ENCODE peak calls at places on chromosomes 16 and 17, in seven cellular contexts. M is GM04504; H is activated CD4-positive, alpha-beta T cell treated with anti-CD3 and anti-CD28 coated beads for 24 hours; S is NCI-H748 treated with DMSO at 0.1 percent for 48 hours; R is CD4-positive, alpha-beta T cell; E is stimulated activated CD4-positive, alpha-beta T cell treated with anti-CD3 and anti-CD28 coated beads, TNF-alpha, amount 100 ng/mL, for 24 hours; X is hypothalamus. Y is an unnamed sample.
A peak's percentile ranks its signal among the peaks of the same experiment; 100 is the strongest.

GRCh38 chr16:80122155-80122554 is 418.6 kb upstream of the DYNLRB2 start:
- DNase-seq in M (no peak), H (no peak), S (no peak), R (no peak), E (no peak), X (no peak), Y (no peak)

GRCh38 chr17:336110-337021 is 16.2 kb downstream of the RPH3AL start:
- DNase-seq in M (no peak), H (no peak), S (no peak), R (peak; percentile 28), E (peak; percentile 32), X (no peak), Y (no peak)

GRCh38 chr16:56547120-56547948 is 17.5 kb upstream of the MT4 start:
- DNase-seq in M (no peak), H (no peak), S (no peak), R (no peak), E (no peak), X (peak; percentile 82), Y (no peak)

GRCh38 chr16:9035986-9036385 is 55.5 kb upstream of the HAPSTR1 start:
- DNase-seq in M (no peak), H (no peak), S (no peak), R (no peak), E (no peak), X (no peak), Y (no peak)

GRCh38 chr17:78268191-78268874 is 36.9 kb downstream of the TMEM235 start:
- DNase-seq in M (no peak), H (no peak), S (no peak), R (no peak), E (no peak), X (no peak), Y (no peak)

GRCh38 chr16:84941916-84942315 is 69.4 kb downstream of the ZDHHC7 start:
- DNase-seq in M (peak; percentile 67), H (no peak), S (no peak), R (no peak), E (no peak), X (no peak), Y (no peak)

GRCh38 chr16:19883296-19883951 is 1.2 kb downstream of the GPRC5B start:
- DNase-seq in M (no peak), H (no peak), S (peak; percentile 2), R (no peak), E (no peak), X (peak; percentile 86), Y (no peak)

GRCh38 chr16:15539197-15539596 is 103.8 kb downstream of the MARF1 start:
- DNase-seq in M (no peak), H (no peak), S (no peak), R (no peak), E (no peak), X (no peak), Y (no peak)

GRCh38 chr17:77959216-77959925 is 868 bp downstream of the TNRC6C start:
- DNase-seq in M (no peak), H (no peak), S (no peak), R (peak; percentile 8), E (peak; percentile 26), X (no peak), Y (peak; percentile 17)

GRCh38 chr17:9537177-9537776 is 38.3 kb downstream of the STX8 start:
- DNase-seq in M (no peak), H (no peak), S (no peak), R (no peak), E (no peak), X (no peak), Y (no peak)

GRCh38 chr17:265726-266125 is 84.3 kb upstream of the DOC2B start:
- DNase-seq in M (no peak), H (no peak), S (no peak), R (no peak), E (no peak), X (no peak), Y (no peak)

GRCh38 chr17:19017804-19018599 is 13.4 kb upstream of the FAM83G start:
- DNase-seq in M (no peak), H (no peak), S (no peak), R (no peak), E (no peak), X (no peak), Y (no peak)

GRCh38 chr17:75010683-75011406 is 1.6 kb upstream of the MRPL58 start:
- DNase-seq in M (no peak), H (no peak), S (no peak), R (no peak), E (no peak), X (no peak), Y (no peak)

GRCh38 chr16:2239231-2239675 is 3.0 kb downstream of the DNASE1L2 start:
- DNase-seq in M (no peak), H (no peak), S (no peak), R (no peak), E (no peak), X (no peak), Y (no peak)

GRCh38 chr17:49157784-49158183 is 25.2 kb downstream of the B4GALNT2 start:
- DNase-seq in M (no peak), H (no peak), S (no peak), R (no peak), E (no peak), X (no peak), Y (no peak)

GRCh38 chr17:12600349-12600748 is 65.3 kb upstream of the MYOCD start:
- DNase-seq in M (no peak), H (no peak), S (no peak), R (no peak), E (no peak), X (no peak), Y (no peak)

GRCh38 chr17:43351686-43352085 is 47.1 kb upstream of the ARL4D start:
- DNase-seq in M (no peak), H (no peak), S (no peak), R (no peak), E (no peak), X (no peak), Y (no peak)

GRCh38 chr17:12398636-12399035 is 267.1 kb upstream of the MYOCD start:
- DNase-seq in M (no peak), H (no peak), S (no peak), R (no peak), E (no peak), X (no peak), Y (no peak)

GRCh38 chr17:55587608-55588139 is 76.4 kb upstream of the SMIM36 start:
- DNase-seq in M (peak; percentile 52), H (no peak), S (no peak), R (no peak), E (no peak), X (no peak), Y (no peak)

GRCh38 chr17:34368455-34369195 is 5.6 kb upstream of the CCL1 start:
- DNase-seq in M (no peak), H (no peak), S (no peak), R (no peak), E (no peak), X (no peak), Y (peak; percentile 33)

GRCh38 chr16:1818204-1818872 is 8.3 kb downstream of the HAGH start:
- DNase-seq in M (no peak), H (no peak), S (no peak), R (no peak), E (no peak), X (no peak), Y (no peak)

GRCh38 chr17:71634376-71634775 is 486.4 kb upstream of the SOX9 start:
- DNase-seq in M (no peak), H (no peak), S (no peak), R (no peak), E (no peak), X (no peak), Y (no peak)

GRCh38 chr16:22685162-22685830 is 128.7 kb upstream of the HS3ST2 start:
- DNase-seq in M (no peak), H (no peak), S (no peak), R (no peak), E (no peak), X (no peak), Y (no peak)

GRCh38 chr17:74860229-74860998 is 729 bp upstream of the GRIN2C start:
- DNase-seq in M (no peak), H (no peak), S (no peak), R (no peak), E (no peak), X (no peak), Y (no peak)

GRCh38 chr17:44602970-44603369 is 45.7 kb downstream of the FZD2 start:
- DNase-seq in M (no peak), H (no peak), S (no peak), R (no peak), E (no peak), X (no peak), Y (no peak)

GRCh38 chr16:8781797-8782196 is 15.6 kb downstream of the TMEM186 start:
- DNase-seq in M (no peak), H (no peak), S (no peak), R (no peak), E (no peak), X (no peak), Y (no peak)